ENCODE peak calls at places on chromosomes 11 and 22, in seven cellular contexts. One of them, this sample, is unnamed.

GRCh38 chr22:31377609-31378008 is 21.8 kb upstream of the DRG1 start:
- DNase-seq in stimulated activated CD4-positive, alpha-beta T cell treated with anti-CD3 and anti-CD28 coated beads, Interleukin-15, amount 100 ng/mL, for 48 hours: no peak
- DNase-seq in RWPE1: no peak
- DNase-seq in activated CD4-positive, alpha-beta T cell treated with anti-CD3 and anti-CD28 coated beads for 48 hours: no peak
- DNase-seq in fibroblast of the conjunctiva: no peak
- DNase-seq in HAP-1: no peak
- DNase-seq in NCI-H2227 treated with DMSO at 0.1 percent for 48 hours: no peak
- DNase-seq in this sample: no peak

GRCh38 chr11:33936745-33937612 is 45.1 kb upstream of the LMO2 start:
- DNase-seq in activated CD4-positive, alpha-beta T cell treated with anti-CD3 and anti-CD28 coated beads for 48 hours: no peak
- DNase-seq in HAP-1: no peak
- DNase-seq in stimulated activated CD4-positive, alpha-beta T cell treated with anti-CD3 and anti-CD28 coated beads, Interleukin-15, amount 100 ng/mL, for 48 hours: no peak
- DNase-seq in RWPE1: no peak
- DNase-seq in fibroblast of the conjunctiva: no peak
- DNase-seq in NCI-H2227 treated with DMSO at 0.1 percent for 48 hours: peak
- DNase-seq in this sample: no peak

GRCh38 chr22:46845281-46846153 is 83.1 kb downstream of the TBC1D22A start:
- DNase-seq in fibroblast of the conjunctiva: peak
- DNase-seq in NCI-H2227 treated with DMSO at 0.1 percent for 48 hours: no peak
- DNase-seq in HAP-1: no peak
- DNase-seq in stimulated activated CD4-positive, alpha-beta T cell treated with anti-CD3 and anti-CD28 coated beads, Interleukin-15, amount 100 ng/mL, for 48 hours: no peak
- DNase-seq in RWPE1: no peak
- DNase-seq in activated CD4-positive, alpha-beta T cell treated with anti-CD3 and anti-CD28 coated beads for 48 hours: no peak
- DNase-seq in this sample: no peak

GRCh38 chr22:30640361-30640760 is 4.8 kb downstream of the SLC35E4 start:
- DNase-seq in fibroblast of the conjunctiva: no peak
- DNase-seq in stimulated activated CD4-positive, alpha-beta T cell treated with anti-CD3 and anti-CD28 coated beads, Interleukin-15, amount 100 ng/mL, for 48 hours: no peak
- DNase-seq in RWPE1: no peak
- DNase-seq in HAP-1: no peak
- DNase-seq in NCI-H2227 treated with DMSO at 0.1 percent for 48 hours: no peak
- DNase-seq in activated CD4-positive, alpha-beta T cell treated with anti-CD3 and anti-CD28 coated beads for 48 hours: no peak
- DNase-seq in this sample: no peak

GRCh38 chr11:8566613-8567210 is 27.3 kb downstream of the STK33 start:
- DNase-seq in stimulated activated CD4-positive, alpha-beta T cell treated with anti-CD3 and anti-CD28 coated beads, Interleukin-15, amount 100 ng/mL, for 48 hours: no peak
- DNase-seq in fibroblast of the conjunctiva: peak
- DNase-seq in HAP-1: peak
- DNase-seq in RWPE1: peak
- DNase-seq in NCI-H2227 treated with DMSO at 0.1 percent for 48 hours: peak
- DNase-seq in activated CD4-positive, alpha-beta T cell treated with anti-CD3 and anti-CD28 coated beads for 48 hours: no peak
- DNase-seq in this sample: peak

GRCh38 chr11:76209956-76210885 is 3.9 kb upstream of the WNT11 start:
- DNase-seq in NCI-H2227 treated with DMSO at 0.1 percent for 48 hours: peak
- DNase-seq in stimulated activated CD4-positive, alpha-beta T cell treated with anti-CD3 and anti-CD28 coated beads, Interleukin-15, amount 100 ng/mL, for 48 hours: no peak
- DNase-seq in RWPE1: peak
- DNase-seq in activated CD4-positive, alpha-beta T cell treated with anti-CD3 and anti-CD28 coated beads for 48 hours: no peak
- DNase-seq in HAP-1: peak
- DNase-seq in fibroblast of the conjunctiva: no peak
- DNase-seq in this sample: peak

GRCh38 chr22:25448435-25449051 is 115.9 kb upstream of the GRK3 start:
- DNase-seq in RWPE1: no peak
- DNase-seq in stimulated activated CD4-positive, alpha-beta T cell treated with anti-CD3 and anti-CD28 coated beads, Interleukin-15, amount 100 ng/mL, for 48 hours: no peak
- DNase-seq in HAP-1: peak
- DNase-seq in NCI-H2227 treated with DMSO at 0.1 percent for 48 hours: no peak
- DNase-seq in activated CD4-positive, alpha-beta T cell treated with anti-CD3 and anti-CD28 coated beads for 48 hours: peak
- DNase-seq in fibroblast of the conjunctiva: no peak
- DNase-seq in this sample: no peak

GRCh38 chr11:61406991-61407728 is 14.8 kb downstream of the TMEM216 start:
- DNase-seq in RWPE1: no peak
- DNase-seq in stimulated activated CD4-positive, alpha-beta T cell treated with anti-CD3 and anti-CD28 coated beads, Interleukin-15, amount 100 ng/mL, for 48 hours: no peak
- DNase-seq in fibroblast of the conjunctiva: no peak
- DNase-seq in NCI-H2227 treated with DMSO at 0.1 percent for 48 hours: no peak
- DNase-seq in activated CD4-positive, alpha-beta T cell treated with anti-CD3 and anti-CD28 coated beads for 48 hours: no peak
- DNase-seq in HAP-1: no peak
- DNase-seq in this sample: no peak

GRCh38 chr11:18313985-18314763 is 7.8 kb downstream of the HPS5 start:
- DNase-seq in stimulated activated CD4-positive, alpha-beta T cell treated with anti-CD3 and anti-CD28 coated beads, Interleukin-15, amount 100 ng/mL, for 48 hours: no peak
- DNase-seq in HAP-1: peak
- DNase-seq in RWPE1: no peak
- DNase-seq in fibroblast of the conjunctiva: no peak
- DNase-seq in activated CD4-positive, alpha-beta T cell treated with anti-CD3 and anti-CD28 coated beads for 48 hours: no peak
- DNase-seq in NCI-H2227 treated with DMSO at 0.1 percent for 48 hours: no peak
- DNase-seq in this sample: peak

GRCh38 chr11:112321521-112322172 is 61.0 kb upstream of the PLET1 start:
- DNase-seq in activated CD4-positive, alpha-beta T cell treated with anti-CD3 and anti-CD28 coated beads for 48 hours: no peak
- DNase-seq in fibroblast of the conjunctiva: peak
- DNase-seq in HAP-1: no peak
- DNase-seq in RWPE1: peak
- DNase-seq in NCI-H2227 treated with DMSO at 0.1 percent for 48 hours: peak
- DNase-seq in stimulated activated CD4-positive, alpha-beta T cell treated with anti-CD3 and anti-CD28 coated beads, Interleukin-15, amount 100 ng/mL, for 48 hours: no peak
- DNase-seq in this sample: peak

GRCh38 chr11:107669893-107670601 is 41.8 kb downstream of the SLN start:
- DNase-seq in NCI-H2227 treated with DMSO at 0.1 percent for 48 hours: no peak
- DNase-seq in activated CD4-positive, alpha-beta T cell treated with anti-CD3 and anti-CD28 coated beads for 48 hours: no peak
- DNase-seq in HAP-1: no peak
- DNase-seq in RWPE1: no peak
- DNase-seq in stimulated activated CD4-positive, alpha-beta T cell treated with anti-CD3 and anti-CD28 coated beads, Interleukin-15, amount 100 ng/mL, for 48 hours: no peak
- DNase-seq in fibroblast of the conjunctiva: no peak
- DNase-seq in this sample: no peak

GRCh38 chr11:109039611-109040010 is 374.7 kb downstream of the DDX10 start:
- DNase-seq in fibroblast of the conjunctiva: no peak
- DNase-seq in NCI-H2227 treated with DMSO at 0.1 percent for 48 hours: no peak
- DNase-seq in activated CD4-positive, alpha-beta T cell treated with anti-CD3 and anti-CD28 coated beads for 48 hours: no peak
- DNase-seq in HAP-1: no peak
- DNase-seq in stimulated activated CD4-positive, alpha-beta T cell treated with anti-CD3 and anti-CD28 coated beads, Interleukin-15, amount 100 ng/mL, for 48 hours: no peak
- DNase-seq in RWPE1: no peak
- DNase-seq in this sample: no peak